ENCODE peak calls at places on chromosomes 12 and 14, in six cellular contexts. C, U, E, V, D and P are unnamed samples.

GRCh38 chr12:110804406-110804805 is 42.4 kb upstream of the CCDC63 start:
- DNase-seq in E (no peak), V (no peak), U (no peak), C (no peak), D (no peak), P (no peak)

GRCh38 chr12:128606538-128606937 is 217.2 kb downstream of the SLC15A4 start:
- DNase-seq in U (no peak), E (no peak), D (no peak), V (no peak), C (no peak), P (no peak)

GRCh38 chr14:28407931-28408330 is 358.7 kb upstream of the FOXG1 start:
- DNase-seq in E (no peak), D (no peak), C (no peak), U (no peak), V (no peak), P (no peak)

GRCh38 chr14:35506927-35507326 is 27.0 kb upstream of the INSM2 start:
- DNase-seq in V (no peak), C (no peak), U (no peak), E (no peak), D (no peak), P (no peak)

GRCh38 chr14:105168093-105168420 is 519 bp downstream of the JAG2 start:
- DNase-seq in E (no peak), C (no peak), D (no peak), V (no peak), U (no peak), P (no peak)

GRCh38 chr12:132424118-132424438 is 65.9 kb upstream of the FBRSL1 start:
- DNase-seq in E (no peak), C (no peak), U (no peak), V (no peak), D (no peak), P (no peak)

GRCh38 chr12:108773798-108774788 is 42.8 kb upstream of the CORO1C start:
- DNase-seq in C (no peak), V (peak), D (no peak), E (no peak), U (no peak), P (peak)

GRCh38 chr14:32472512-32473472 is 143.7 kb downstream of the AKAP6 start:
- DNase-seq in D (peak), V (no peak), C (no peak), E (no peak), U (no peak), P (peak)

GRCh38 chr12:55716582-55717396 is 943 bp downstream of the BLOC1S1 start:
- DNase-seq in U (no peak), E (no peak), C (no peak), V (peak), D (no peak), P (no peak)

GRCh38 chr12:120460157-120460556 is 9.4 kb downstream of the SRSF9 start:
- DNase-seq in D (no peak), C (no peak), E (no peak), V (no peak), U (no peak), P (no peak)

GRCh38 chr12:121110211-121110940 is 22.3 kb upstream of the P2RX7 start:
- DNase-seq in D (no peak), E (no peak), C (peak), V (peak), U (peak), P (no peak)